ENCODE peak calls at places on chromosomes 4 and X, in ten cellular contexts. V is endodermal cell, W is HepG2, U is fibroblast of mammary gland, Q is cardiac fibroblast, N is retinal pigment epithelial cell, R is astrocyte, B is A549, C is OCI-LY7, D is lung. L is an unnamed sample.
A peak's percentile ranks its signal among the peaks of the same experiment; 100 is the strongest.

GRCh38 chr4:11914406-11914805 is 485.7 kb upstream of the HS3ST1 start:
- DNase-seq in V (peak; percentile 49), Q (peak; percentile 87), W (no peak), N (peak; percentile 59), B (no peak), D (no peak), R (no peak), U (no peak), C (no peak), L (peak; percentile 95)

GRCh38 chr4:91220315-91220714 is 1083.5 kb upstream of the GRID2 start:
- DNase-seq in N (no peak), D (no peak), V (no peak), W (no peak), C (no peak), R (no peak), B (no peak), U (no peak), Q (no peak), L (no peak)

GRCh38 chr4:64230709-64231310 is 178.4 kb downstream of the TECRL start:
- DNase-seq in D (no peak), C (peak; percentile 46), U (peak; percentile 27), W (no peak), R (peak; percentile 10), B (no peak), Q (peak; percentile 37), V (peak; percentile 45), N (peak; percentile 2), L (peak; percentile 6)

GRCh38 chr4:53711916-53712315 is 120.6 kb upstream of the LNX1 start:
- DNase-seq in C (no peak), N (no peak), U (no peak), D (no peak), R (no peak), V (no peak), W (no peak), B (no peak), Q (peak; percentile 73), L (peak; percentile 63)

GRCh38 chr4:176340871-176341685 is 21.3 kb downstream of the SPCS3 start:
- DNase-seq in U (peak; percentile 72), N (no peak), Q (peak; percentile 81), V (no peak), D (no peak), C (peak; percentile 63), W (peak; percentile 24), B (no peak), R (no peak), L (peak; percentile 78)

GRCh38 chr4:163611784-163612445 is 117.4 kb downstream of the TMA16 start:
- DNase-seq in C (no peak), Q (no peak), D (no peak), R (no peak), U (no peak), W (no peak), B (no peak), V (no peak), N (no peak), L (no peak)

GRCh38 chr4:71827811-71828210 is 43.9 kb upstream of the GC start:
- DNase-seq in W (no peak), U (no peak), Q (no peak), B (no peak), D (no peak), V (peak; percentile 54), N (no peak), R (no peak), C (no peak), L (no peak)

GRCh38 chrX:100994352-100995281 is 25.1 kb downstream of the ARL13A start:
- DNase-seq in W (peak; percentile 72), U (peak; percentile 59), Q (peak; percentile 53), C (no peak), N (peak; percentile 22), B (peak; percentile 48), V (no peak), D (no peak), R (peak; percentile 40), L (peak; percentile 45)

GRCh38 chr4:137393043-137393442 is 139.3 kb downstream of the PCDH18 start:
- DNase-seq in W (no peak), B (no peak), U (peak; percentile 48), V (no peak), N (peak; percentile 85), D (no peak), R (peak; percentile 53), Q (no peak), C (no peak), L (no peak)

GRCh38 chr4:81136161-81136910 is 78.7 kb downstream of the PRKG2 start:
- DNase-seq in W (no peak), C (no peak), Q (peak; percentile 95), V (no peak), D (no peak), N (peak; percentile 89), U (peak; percentile 97), B (no peak), R (peak; percentile 94), L (peak; percentile 96)

GRCh38 chr4:48268956-48269860 is at the start of gene TEC:
- DNase-seq in V (peak; percentile 89), W (no peak), U (peak; percentile 56), Q (peak; percentile 21), B (peak; percentile 38), D (peak; percentile 70), N (no peak), R (no peak), C (peak; percentile 34), L (no peak)

DNA sequence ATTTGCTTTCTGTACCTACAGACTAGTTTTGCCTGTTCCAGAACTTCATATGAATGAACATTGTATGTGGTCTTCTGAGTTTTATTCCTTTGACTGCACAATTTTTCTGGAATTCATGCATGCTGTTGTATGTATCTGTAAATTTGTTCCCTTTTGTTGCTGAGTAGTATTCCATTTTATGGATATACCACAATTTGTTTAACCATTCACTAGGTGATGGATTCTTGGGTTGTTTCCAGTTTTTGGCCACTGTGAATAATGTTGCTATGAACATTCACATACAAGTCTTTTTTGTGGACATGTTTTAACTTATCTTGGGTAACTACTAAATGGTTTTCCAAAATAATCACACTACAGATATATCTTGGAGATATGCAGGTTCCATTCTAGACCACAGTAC is 58.8 kb downstream of the TSPAN5 start:
- DNase-seq in B (no peak), C (no peak), N (no peak), V (no peak), U (no peak), D (no peak), Q (no peak), R (no peak), W (no peak), L (no peak)
- H3K4me3 ChIP-seq in B (no peak overlapping the region), C (no peak overlapping the region), N (no peak overlapping the region), V (peak overlapping the region; percentile 64), U (no peak overlapping the region), D (no peak overlapping the region), Q (no peak overlapping the region), R (no peak overlapping the region), W (no peak overlapping the region), L (no peak overlapping the region)

DNA sequence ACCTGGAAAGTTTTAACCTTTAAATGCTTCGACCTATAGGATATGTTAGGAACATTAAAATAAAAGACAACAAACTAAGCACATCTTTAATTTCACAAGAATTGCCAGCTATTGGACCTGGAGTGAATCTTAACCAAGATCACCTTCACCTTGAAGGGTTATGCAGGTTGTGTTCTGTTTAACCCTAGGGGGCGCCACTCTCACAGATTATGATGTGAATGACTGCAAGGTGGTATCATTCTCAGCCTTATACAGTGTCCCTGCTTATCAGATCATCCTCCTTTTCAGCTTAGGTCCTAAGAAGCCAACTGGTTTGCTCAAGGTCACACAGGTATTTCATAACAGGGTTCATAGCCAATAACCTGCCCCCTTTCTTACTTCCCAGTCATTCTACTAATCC is 23.5 kb downstream of the INTS6L start:
- DNase-seq in C (peak; percentile 54), V (peak; percentile 58), U (no peak), N (no peak), Q (no peak), W (no peak), B (no peak), D (no peak), R (no peak), L (no peak)
- TF ChIP-seq CTCF in C (peak; percentile 73), V (peak; percentile 71), U (peak; percentile 26), N (peak; percentile 15), Q (no peak), W (no peak), B (no peak), D (no peak), R (no peak), L (no peak)

GRCh38 chr4:103306870-103307345 is 108.8 kb upstream of the CENPE start:
- DNase-seq in W (peak; percentile 82), B (no peak), C (no peak), N (no peak), U (no peak), R (no peak), Q (no peak), D (no peak), V (peak; percentile 75), L (peak; percentile 6)
- H3K4me3 ChIP-seq in W (peak overlapping the region; percentile 69), B (no peak overlapping the region), C (no peak overlapping the region), N (no peak overlapping the region), U (no peak overlapping the region), R (no peak overlapping the region), Q (no peak overlapping the region), D (no peak overlapping the region), V (no peak overlapping the region), L (no peak overlapping the region)

GRCh38 chr4:168553714-168554370 is 57.0 kb downstream of the PALLD start:
- DNase-seq in Q (no peak), V (no peak), D (no peak), B (no peak), R (no peak), U (no peak), W (no peak), C (no peak), N (no peak), L (no peak)

GRCh38 chr4:168551211-168551610 is 54.4 kb downstream of the PALLD start:
- DNase-seq in W (no peak), N (no peak), V (no peak), D (no peak), R (peak; percentile 89), U (peak; percentile 87), C (no peak), B (no peak), Q (peak; percentile 91), L (peak; percentile 87)

GRCh38 chr4:168551945-168552695 is 55.3 kb downstream of the PALLD start:
- DNase-seq in N (no peak), V (no peak), W (peak; percentile 2), U (peak; percentile 37), C (no peak), R (no peak), D (no peak), Q (no peak), B (no peak), L (no peak)

GRCh38 chr4:168549145-168549544 is 52.3 kb downstream of the PALLD start:
- DNase-seq in W (no peak), Q (no peak), U (peak; percentile 47), C (no peak), N (no peak), B (no peak), R (no peak), D (no peak), V (no peak), L (no peak)

DNA sequence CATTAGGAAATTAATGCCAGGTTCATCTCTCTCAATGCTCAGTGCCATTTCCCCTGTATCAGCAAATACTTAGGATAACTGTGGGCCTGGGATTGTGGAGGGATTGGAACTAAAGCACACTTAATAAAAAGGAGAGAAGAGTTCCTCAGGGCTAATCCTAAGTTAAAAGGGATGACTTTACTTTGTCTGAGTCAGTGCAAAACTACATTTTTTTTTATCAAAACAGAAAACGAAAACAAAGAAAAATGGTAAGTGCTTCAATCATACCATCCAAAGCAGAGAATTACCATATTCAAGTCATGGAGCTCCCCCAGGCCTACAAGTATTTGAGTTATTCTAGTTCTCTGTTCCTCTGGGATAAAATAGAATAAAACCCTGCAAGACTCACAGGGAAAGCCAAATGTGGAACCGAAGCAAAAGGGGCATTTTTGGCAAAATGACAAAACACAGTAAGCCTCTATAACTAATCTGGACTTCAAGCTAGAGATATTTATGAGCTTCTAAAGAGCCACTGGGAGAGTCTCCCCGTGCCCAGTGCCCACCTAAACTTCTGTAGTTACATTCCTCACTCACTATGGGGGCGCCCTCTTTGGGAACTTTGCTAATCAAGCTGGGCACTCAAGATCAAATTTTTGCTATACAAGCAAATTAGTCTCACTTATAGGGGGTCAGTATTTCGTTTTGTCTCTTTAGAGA is 53.4 kb downstream of the PALLD start:
- DNase-seq in Q (peak; percentile 46), N (no peak), D (no peak), W (no peak), V (no peak), C (no peak), U (peak; percentile 47), B (no peak), R (peak; percentile 42), L (no peak)
- TF ChIP-seq CTCF in Q (no peak), N (no peak), D (no peak), W (no peak), V (no peak), C (no peak), U (no peak), B (peak; percentile 7), R (peak; percentile 4), L (no peak)